ENCODE peak calls at places on chromosomes 5 and 9, in five cellular contexts. W is effector memory CD4-positive, alpha-beta T cell; G is osteoblast; R is H9; O is mucosa of descending colon. X is an unnamed sample. For H3K9me3, the result is how much of the 10 kb centered on the place peaks cover.

GRCh38 chr9:32776201-32776600 is 7.1 kb upstream of the TMEM215 start:
- DNase-seq in G (no peak), O (no peak), W (no peak), R (no peak), X (no peak)

GRCh38 chr5:134560698-134561097 is 35.2 kb downstream of the JADE2 start:
- DNase-seq in G (peak), O (no peak), R (no peak), W (no peak), X (no peak)

GRCh38 chr9:98391884-98392283 is 136.4 kb upstream of the TBC1D2 start:
- DNase-seq in O (no peak), R (no peak), W (no peak), G (no peak), X (no peak)

GRCh38 chr5:69265931-69266330 is 31.2 kb downstream of the CDK7 start:
- DNase-seq in O (no peak), G (no peak), W (no peak), R (peak), X (peak)

GRCh38 chr9:113474372-113474771 is 10.8 kb downstream of the RGS3 start:
- DNase-seq in O (no peak), R (no peak), G (no peak), W (no peak), X (no peak)

GRCh38 chr5:126055348-126055729 is 367.9 kb upstream of the GRAMD2B start:
- DNase-seq in G (no peak), O (no peak), W (no peak), R (no peak), X (no peak)

GRCh38 chr5:151208481-151208914 is 15.4 kb downstream of the CCDC69 start:
- DNase-seq in R (no peak), W (no peak), G (no peak), O (no peak), X (no peak)

GRCh38 chr5:12320331-12320730 is 416.1 kb upstream of the CTNND2 start:
- DNase-seq in O (no peak), W (no peak), R (no peak), G (no peak), X (no peak)

GRCh38 chr5:116377276-116378006 is 197.2 kb downstream of the SEMA6A start:
- DNase-seq in G (no peak), O (no peak), W (no peak), R (no peak), X (no peak)

GRCh38 chr9:134206317-134207300 is 42.2 kb upstream of the RNU6ATAC start:
- DNase-seq in O (peak), G (peak), W (no peak), R (no peak), X (no peak)

GRCh38 chr5:122757268-122757667 is 17.6 kb upstream of the SNX2 start:
- DNase-seq in O (no peak), G (no peak), R (no peak), W (no peak), X (no peak)

GRCh38 chr9:6884101-6884500 is 126.3 kb downstream of the KDM4C start:
- DNase-seq in G (no peak), W (no peak), O (no peak), R (no peak), X (no peak)

GRCh38 chr9:100033877-100034551 is 64.8 kb downstream of the ERP44 start:
- DNase-seq in W (no peak), G (no peak), R (no peak), O (no peak), X (no peak)

GRCh38 chr9:133375116-133375723 is 640 bp downstream of the SURF4 start:
- DNase-seq in W (no peak), R (no peak), O (no peak), G (peak), X (no peak)

GRCh38 chr5:107783551-107783950 is 112.8 kb upstream of the EFNA5 start:
- DNase-seq in O (no peak), G (no peak), W (no peak), R (no peak), X (no peak)

GRCh38 chr5:63686938-63687337 is 275.3 kb downstream of the HTR1A start:
- DNase-seq in G (no peak), O (no peak), R (no peak), W (no peak), X (no peak)

GRCh38 chr5:146291421-146292074 is 47.1 kb upstream of the POU4F3 start:
- DNase-seq in G (peak), O (no peak), R (no peak), W (no peak), X (peak)

GRCh38 chr9:111925784-111926183 is 29.2 kb downstream of the UGCG start:
- DNase-seq in G (no peak), R (no peak), W (no peak), O (no peak), X (no peak)

GRCh38 chr5:20360243-20360642 is 372.2 kb upstream of the CDH18 start:
- DNase-seq in R (no peak), G (no peak), W (no peak), O (no peak), X (no peak)

GRCh38 chr9:93949694-93950449 is 5.3 kb downstream of the BARX1 start:
- DNase-seq in O (no peak), G (peak), W (no peak), R (peak), X (no peak)

GRCh38 chr9:108584860-108585259 is 270.9 kb downstream of the ACTL7B start:
- DNase-seq in W (no peak), G (no peak), O (no peak), R (no peak), X (no peak)

GRCh38 chr9:28050046-28050445 is 476.8 kb upstream of the C9orf72 start:
- DNase-seq in O (no peak), R (no peak), G (no peak), W (no peak), X (no peak)

GRCh38 chr5:39266442-39266841 is 47.1 kb upstream of the FYB1 start:
- DNase-seq in O (no peak), G (no peak), W (no peak), R (no peak), X (no peak)

GRCh38 chr5:140869555-140869886 is 764 bp downstream of the PCDHA11 start:
- DNase-seq in O (no peak), G (no peak), R (no peak), W (no peak), X (no peak)

GRCh38 chr5:140870221-140871201 is 1.8 kb downstream of the PCDHA11 start:
- DNase-seq in W (no peak), R (no peak), O (no peak), G (no peak), X (no peak)

DNA sequence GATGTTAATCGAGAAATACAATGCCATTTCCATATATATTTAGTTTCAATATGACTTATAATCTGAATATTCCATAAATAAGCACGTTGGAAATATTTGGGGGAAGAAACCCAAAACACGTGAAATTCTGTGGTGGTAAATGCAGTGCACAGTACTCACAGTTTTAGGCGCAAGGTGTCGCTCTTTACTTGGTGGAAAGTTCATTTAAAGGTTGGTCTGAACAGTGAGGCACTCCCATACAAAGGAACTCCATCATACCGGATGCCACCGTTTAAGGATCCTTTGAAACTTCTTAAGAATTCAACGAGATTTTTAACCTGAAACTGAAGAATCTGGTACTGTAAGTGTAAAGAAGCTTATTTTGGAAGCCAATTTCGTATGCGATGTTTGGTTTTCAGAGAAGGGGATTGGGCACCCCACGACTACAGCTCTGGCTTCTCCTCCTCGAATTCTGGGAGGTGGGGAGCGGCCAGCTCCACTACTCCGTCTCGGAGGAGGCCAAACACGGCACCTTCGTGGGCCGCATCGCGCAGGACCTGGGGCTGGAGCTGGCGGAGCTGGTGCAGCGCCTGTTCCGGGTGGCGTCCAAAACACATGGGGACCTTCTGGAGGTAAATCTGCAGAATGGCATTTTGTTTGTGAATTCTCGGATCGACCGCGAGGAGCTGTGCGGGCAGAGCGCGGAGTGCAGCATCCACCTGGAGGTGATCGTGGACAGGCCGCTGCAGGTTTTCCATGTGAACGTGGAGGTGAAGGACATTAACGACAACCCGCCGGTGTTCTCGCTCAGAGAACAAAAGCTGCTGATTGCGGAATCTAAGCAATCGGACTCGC is at the start of gene PCDHA11:
- DNase-seq in R (peak), O (no peak), G (no peak), W (no peak), X (no peak)
- H3K9me3 ChIP-seq in R (under half), O (under half), G (under half), W (under half), X (under half)

GRCh38 chr5:178307266-178308045 is 74.9 kb upstream of the PHYKPL start:
- DNase-seq in R (no peak), W (no peak), G (peak), O (no peak), X (no peak)
- H3K9me3 ChIP-seq in R (under half), W (under half), G (under half), O (under half), X (under half)

GRCh38 chr5:180251887-180252286 is 40.0 kb downstream of the MAPK9 start:
- DNase-seq in R (no peak), O (no peak), G (no peak), W (no peak), X (no peak)

GRCh38 chr5:180251141-180251540 is 40.7 kb downstream of the MAPK9 start:
- DNase-seq in G (no peak), W (no peak), R (no peak), O (no peak), X (no peak)

GRCh38 chr5:180253036-180253824 is 38.7 kb downstream of the MAPK9 start:
- DNase-seq in W (no peak), R (no peak), G (no peak), O (no peak), X (no peak)

GRCh38 chr5:180250329-180250728 is 41.3 kb upstream of the RASGEF1C start:
- DNase-seq in W (no peak), G (no peak), O (no peak), R (no peak), X (no peak)
- H3K9me3 ChIP-seq in W (under half), G (under half), O (half or more), R (under half), X (under half)

GRCh38 chr5:157312492-157312891 is 46.6 kb downstream of the CYFIP2 start:
- DNase-seq in O (no peak), G (peak), R (peak), W (peak), X (no peak)
- H3K9me3 ChIP-seq in O (under half), G (under half), R (under half), W (under half), X (under half)

DNA sequence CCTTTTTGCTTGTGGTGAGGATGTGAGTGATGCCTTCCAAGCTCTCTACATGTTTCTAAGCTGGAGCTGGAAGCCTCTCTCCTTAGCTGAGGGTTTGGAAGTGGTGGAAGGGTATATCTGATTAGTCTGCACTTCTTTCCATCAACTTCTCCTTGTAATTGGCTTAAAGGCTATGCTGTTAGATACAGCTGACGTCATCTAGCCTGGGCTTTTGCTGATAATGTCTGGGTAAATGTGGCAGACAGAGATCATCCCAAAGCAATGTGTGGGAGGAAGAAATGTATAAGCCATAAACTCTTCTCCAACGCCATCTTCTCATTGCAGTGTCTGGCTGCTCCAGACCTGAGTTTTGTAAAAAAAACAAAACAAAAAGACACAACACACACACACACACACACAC is 29.3 kb downstream of the ZNF354C start:
- DNase-seq in O (no peak), G (no peak), W (no peak), R (no peak), X (no peak)
- H3K9me3 ChIP-seq in O (half or more), G (under half), W (under half), R (half or more), X (under half)

DNA sequence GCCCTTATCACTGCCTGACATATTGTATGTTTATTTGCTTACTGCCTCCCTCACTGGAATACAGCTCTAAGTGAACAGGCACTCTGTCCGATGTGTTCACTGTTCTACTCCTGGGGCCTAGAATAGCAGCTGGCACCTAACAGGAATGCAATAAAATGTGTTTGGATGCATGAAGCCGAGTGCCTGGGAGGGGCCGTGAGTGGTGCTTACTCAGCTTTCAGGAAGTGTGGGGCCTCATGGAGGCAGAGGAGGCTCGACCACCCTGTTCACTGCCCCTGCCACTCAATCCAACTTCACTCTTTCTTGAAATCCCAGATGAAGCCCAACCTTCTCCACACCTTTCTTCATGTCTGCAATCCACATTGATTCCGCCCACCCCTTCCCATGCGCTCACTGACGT is 21.5 kb downstream of the TBC1D9B start:
- DNase-seq in O (no peak), G (peak), W (no peak), R (no peak), X (no peak)
- H3K9me3 ChIP-seq in O (under half), G (under half), W (under half), R (under half), X (under half)

DNA sequence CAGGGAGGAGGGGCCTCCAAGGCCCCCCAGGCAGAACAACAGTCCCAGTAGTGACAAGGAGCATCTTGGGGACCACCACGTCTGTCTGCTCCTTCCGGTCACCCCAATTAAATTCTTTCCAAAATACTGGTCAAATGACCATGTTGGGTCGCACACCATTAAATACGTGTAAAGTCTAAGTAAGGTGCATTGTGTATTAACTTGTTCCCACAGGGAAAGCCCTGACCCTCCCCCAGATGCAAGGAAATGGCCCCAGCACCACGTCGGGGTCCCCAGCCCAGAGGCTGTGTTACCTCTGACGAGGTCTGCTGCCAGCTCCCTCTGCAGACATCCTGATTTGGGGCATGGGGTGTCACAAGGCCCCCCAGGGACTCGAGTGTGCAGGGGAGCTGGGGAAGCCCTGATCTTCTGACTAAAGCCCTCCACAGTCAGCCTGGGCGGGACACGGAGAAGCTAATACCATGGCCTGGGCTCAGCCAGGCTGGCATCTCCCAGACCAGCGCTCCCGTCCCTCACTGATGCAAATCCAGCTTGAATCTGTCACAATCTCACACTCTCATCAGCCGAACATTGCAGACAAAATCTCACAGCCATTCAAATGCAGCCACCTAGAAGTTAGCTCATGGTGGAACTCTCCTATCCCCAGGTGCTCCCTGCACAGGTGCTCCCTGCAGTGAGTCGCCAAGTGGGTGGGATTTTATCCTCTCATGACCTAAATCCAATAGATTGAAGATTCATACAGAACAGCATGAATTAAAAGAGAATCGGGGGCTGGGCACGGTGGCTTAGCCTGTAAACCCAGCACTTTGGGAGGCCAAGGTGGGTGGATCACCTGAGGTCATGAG is 13.6 kb downstream of the TERT start:
- DNase-seq in O (peak), G (peak), R (no peak), W (no peak), X (no peak)
- H3K9me3 ChIP-seq in O (under half), G (under half), R (under half), W (under half), X (under half)

GRCh38 chr5:97101189-97101910 is 41.1 kb downstream of the LIX1 start:
- DNase-seq in R (no peak), G (peak), O (no peak), W (no peak), X (no peak)

GRCh38 chr5:97097348-97098220 is 44.8 kb downstream of the LIX1 start:
- DNase-seq in R (no peak), G (no peak), W (no peak), O (no peak), X (no peak)

GRCh38 chr5:97098864-97099454 is 43.5 kb downstream of the LIX1 start:
- DNase-seq in O (no peak), R (no peak), W (no peak), G (no peak), X (no peak)

GRCh38 chr5:97102010-97102470 is 40.4 kb downstream of the LIX1 start:
- DNase-seq in W (no peak), O (no peak), R (peak), G (no peak), X (no peak)

GRCh38 chr5:97100486-97100885 is 41.9 kb downstream of the LIX1 start:
- DNase-seq in W (no peak), G (no peak), O (no peak), R (no peak), X (no peak)
- H3K9me3 ChIP-seq in W (under half), G (under half), O (under half), R (under half), X (under half)

DNA sequence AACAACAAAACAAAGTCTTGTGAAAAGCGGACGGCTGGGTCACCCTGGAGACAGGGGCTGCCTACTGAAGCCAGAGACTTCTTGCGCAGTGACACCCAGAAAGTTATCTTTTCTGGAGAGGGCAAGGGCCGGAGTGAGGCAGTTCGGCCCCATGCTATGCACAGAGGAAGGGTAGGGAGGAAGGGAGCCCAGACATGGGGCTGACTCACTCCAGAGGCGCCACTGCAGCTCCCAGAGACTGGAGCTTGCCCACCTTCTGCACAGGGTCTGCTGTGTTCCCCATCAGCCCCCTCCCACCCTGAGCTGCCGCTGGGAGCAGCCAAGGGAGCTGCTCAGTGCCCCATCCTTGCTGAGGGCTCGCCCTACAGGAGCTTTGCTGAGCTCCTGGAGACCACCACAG is 13.3 kb downstream of the SLC6A3 start:
- DNase-seq in R (peak), O (peak), W (no peak), G (peak), X (no peak)
- H3K9me3 ChIP-seq in R (under half), O (under half), W (under half), G (under half), X (under half)